ENCODE peak calls at places on chromosomes 2 and 18, in four cellular contexts. W is WTC11, Q is GM12878, N is HepG2. L is an unnamed sample.

GRCh38 chr2:234444888-234445287 is 52.0 kb downstream of the ARL4C start:
- DNase-seq in W (no peak), Q (no peak), N (no peak), L (no peak)

GRCh38 chr2:133200684-133201421 is 367.4 kb downstream of the NCKAP5 start:
- DNase-seq in W (no peak), Q (no peak), N (no peak), L (no peak)

GRCh38 chr2:100494712-100495111 is 24.4 kb downstream of the NMS start:
- DNase-seq in W (no peak), Q (no peak), N (no peak), L (no peak)

GRCh38 chr2:74602553-74603281 is 45.4 kb downstream of the M1AP start:
- DNase-seq in W (no peak), Q (no peak), N (no peak), L (no peak)

GRCh38 chr2:39492095-39492590 is 55.1 kb upstream of the MAP4K3 start:
- DNase-seq in W (no peak), Q (peak; percentile 91), N (peak; percentile 94), L (peak; percentile 46)

GRCh38 chr2:49834433-49834832 is 680.1 kb upstream of the FSHR start:
- DNase-seq in W (no peak), Q (no peak), N (no peak), L (no peak)

GRCh38 chr2:24659862-24660261 is 133.3 kb downstream of the PTRHD1 start:
- DNase-seq in W (no peak), Q (no peak), N (no peak), L (no peak)

GRCh38 chr2:190846746-190847145 is 33.9 kb upstream of the GLS start:
- DNase-seq in W (no peak), Q (no peak), N (peak; percentile 46), L (no peak)

GRCh38 chr2:48906640-48907039 is 151.1 kb upstream of the LHCGR start:
- DNase-seq in W (no peak), Q (no peak), N (no peak), L (no peak)

GRCh38 chr2:100483892-100484291 is 13.6 kb downstream of the NMS start:
- DNase-seq in W (no peak), Q (no peak), N (no peak), L (no peak)

GRCh38 chr2:189344036-189344435 is 97.2 kb upstream of the WDR75 start:
- DNase-seq in W (no peak), Q (no peak), N (no peak), L (no peak)

GRCh38 chr2:54741250-54741649 is 17.8 kb downstream of the EML6 start:
- DNase-seq in W (no peak), Q (no peak), N (no peak), L (no peak)

GRCh38 chr2:138531913-138532312 is 30.3 kb downstream of the SPOPL start:
- DNase-seq in W (no peak), Q (no peak), N (no peak), L (no peak)

GRCh38 chr2:133936601-133937000 is 317.3 kb upstream of the MGAT5 start:
- DNase-seq in W (no peak), Q (no peak), N (no peak), L (no peak)

GRCh38 chr18:8793445-8794132 is 88.2 kb downstream of the MTCL1 start:
- DNase-seq in W (no peak), Q (no peak), N (no peak), L (no peak)

GRCh38 chr2:102268529-102269524 is 42.5 kb upstream of the IL1RL1 start:
- DNase-seq in W (no peak), Q (no peak), N (no peak), L (no peak)

GRCh38 chr2:126744640-126745039 is 88.7 kb downstream of the GYPC start:
- DNase-seq in W (no peak), Q (no peak), N (no peak), L (no peak)

GRCh38 chr2:216830346-216830745 is 29.5 kb downstream of the TNP1 start:
- DNase-seq in W (no peak), Q (no peak), N (no peak), L (no peak)

GRCh38 chr2:29238497-29238896 is 123.3 kb downstream of the CLIP4 start:
- DNase-seq in W (peak; percentile 69), Q (no peak), N (peak; percentile 34), L (peak; percentile 57)

GRCh38 chr2:223815186-223815883 is 22.0 kb downstream of the AP1S3 start:
- DNase-seq in W (no peak), Q (no peak), N (peak; percentile 58), L (no peak)

GRCh38 chr2:241798081-241798630 is 10.8 kb upstream of the NEU4 start:
- DNase-seq in W (peak; percentile 14), Q (no peak), N (no peak), L (no peak)

GRCh38 chr2:167212054-167212648 is 323.9 kb downstream of the XIRP2 start:
- DNase-seq in W (peak; percentile 28), Q (no peak), N (peak; percentile 50), L (peak; percentile 27)

GRCh38 chr18:25832008-25832604 is 258.3 kb downstream of the SS18 start:
- DNase-seq in W (peak; percentile 76), Q (no peak), N (peak; percentile 25), L (peak; percentile 65)

GRCh38 chr18:50293039-50293438 is 5.5 kb upstream of the CXXC1 start:
- DNase-seq in W (no peak), Q (no peak), N (no peak), L (no peak)

GRCh38 chr2:42047488-42048317 is at the start of gene PKDCC:
- DNase-seq in W (peak; percentile 85), Q (no peak), N (peak; percentile 75), L (peak; percentile 93)

GRCh38 chr2:188003800-188004199 is 287.9 kb upstream of the GULP1 start:
- DNase-seq in W (no peak), Q (no peak), N (no peak), L (no peak)

GRCh38 chr2:46812381-46813024 is 103.1 kb downstream of the MCFD2 start:
- DNase-seq in W (no peak), Q (no peak), N (no peak), L (no peak)

GRCh38 chr2:85430780-85431601 is 12.5 kb downstream of the SH2D6 start:
- DNase-seq in W (peak; percentile 88), Q (no peak), N (no peak), L (no peak)

GRCh38 chr2:218270721-218271486 is 585 bp downstream of the PNKD start:
- DNase-seq in W (no peak), Q (no peak), N (no peak), L (no peak)

GRCh38 chr18:32389868-32390267 is 80.8 kb downstream of the GAREM1 start:
- DNase-seq in W (no peak), Q (no peak), N (no peak), L (no peak)

GRCh38 chr2:70779911-70780580 is 10.4 kb downstream of the FIGLA start:
- DNase-seq in W (no peak), Q (no peak), N (no peak), L (no peak)

GRCh38 chr18:76258209-76258608 is 236.8 kb downstream of the ZNF516 start:
- DNase-seq in W (no peak), Q (no peak), N (no peak), L (no peak)

GRCh38 chr2:206480161-206480560 is 36.8 kb downstream of the ADAM23 start:
- DNase-seq in W (no peak), Q (no peak), N (no peak), L (no peak)

GRCh38 chr2:66236067-66236705 is 198.7 kb upstream of the MEIS1 start:
- DNase-seq in W (no peak), Q (no peak), N (no peak), L (no peak)

GRCh38 chr2:183604065-183604464 is 479.8 kb downstream of the NUP35 start:
- DNase-seq in W (no peak), Q (no peak), N (no peak), L (no peak)

GRCh38 chr18:37019157-37019571 is 190.2 kb downstream of the KIAA1328 start:
- DNase-seq in W (no peak), Q (no peak), N (peak; percentile 27), L (no peak)
- TF ChIP-seq CREM in W (no peak), Q (no peak), N (no peak), L (no peak)

DNA sequence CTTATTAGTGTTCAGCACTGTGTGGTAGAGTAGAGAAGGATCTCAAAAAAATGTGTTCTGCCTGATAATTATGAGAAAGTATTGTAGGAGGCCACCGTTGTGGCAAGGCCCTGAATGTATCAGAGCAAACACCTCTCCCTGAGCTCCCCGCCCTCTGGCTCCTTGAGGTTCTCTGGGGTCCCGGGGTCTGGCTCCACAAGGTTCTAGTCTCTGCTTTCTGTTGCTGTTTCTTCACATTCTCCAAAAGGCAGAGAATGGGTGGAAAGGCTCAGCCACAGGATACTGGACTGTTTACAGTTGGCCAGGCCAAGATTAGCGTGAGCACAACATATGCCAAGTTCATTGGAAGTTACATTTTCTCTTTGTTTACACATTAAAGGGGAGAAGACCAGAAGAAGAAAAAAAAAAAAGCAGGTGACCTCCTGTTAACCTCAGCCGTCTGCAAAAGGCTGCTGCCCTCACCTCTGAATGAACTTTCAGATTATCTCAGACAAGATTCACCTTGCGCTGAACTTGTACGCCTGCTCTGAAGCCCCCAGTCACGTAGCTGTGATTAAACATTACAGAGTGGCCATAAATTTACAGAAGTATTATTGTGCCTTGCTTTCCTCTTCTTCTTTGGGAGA is 56.6 kb upstream of the CYP26B1 start:
- DNase-seq in W (no peak), Q (no peak), N (peak; percentile 52), L (peak; percentile 20)
- TF ChIP-seq CREM in W (no peak), Q (no peak), N (no peak), L (no peak)

GRCh38 chr2:27379383-27379839 is 1.1 kb downstream of the ZNF513 start:
- DNase-seq in W (no peak), Q (no peak), N (no peak), L (no peak)

GRCh38 chr2:27378809-27379290 is 1.7 kb downstream of the ZNF513 start:
- DNase-seq in W (no peak), Q (no peak), N (no peak), L (no peak)

GRCh38 chr2:27379840-27380625 is 501 bp downstream of the ZNF513 start:
- DNase-seq in W (no peak), Q (no peak), N (peak; percentile 81), L (peak; percentile 30)

GRCh38 chr2:27380626-27381556 is at the start of gene ZNF513:
- DNase-seq in W (peak; percentile 96), Q (peak; percentile 55), N (peak; percentile 63), L (peak; percentile 92)

DNA sequence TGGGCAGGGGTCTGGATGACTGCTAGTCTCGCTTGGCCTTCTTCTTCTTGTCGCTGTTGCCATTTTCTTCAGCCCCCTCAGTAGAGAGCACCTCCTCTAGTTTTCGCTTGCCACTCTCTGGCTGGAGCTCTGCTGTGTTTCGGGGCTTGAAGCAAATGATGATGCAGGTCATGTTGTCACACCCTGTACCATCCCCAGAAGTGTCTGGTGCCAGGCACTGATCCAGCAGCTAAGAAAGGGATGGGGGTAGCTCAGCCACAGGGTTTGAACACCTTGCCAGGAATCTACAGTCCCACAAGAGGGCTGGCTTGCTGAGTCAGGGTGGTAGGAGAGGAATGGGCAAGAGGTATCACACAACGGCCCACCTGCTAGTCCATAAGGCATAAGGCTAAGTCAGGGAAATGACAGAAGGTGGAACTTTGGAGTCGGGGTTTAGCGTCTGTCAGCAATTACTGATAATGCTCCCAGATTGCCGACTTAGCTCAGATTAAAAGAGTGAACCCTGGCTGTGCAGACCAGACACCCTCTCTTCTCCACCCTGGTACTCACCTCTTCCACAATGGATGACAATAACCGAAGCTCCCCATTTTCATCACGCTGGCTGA is 1.1 kb upstream of the ZNF513 start:
- DNase-seq in W (no peak), Q (no peak), N (no peak), L (no peak)
- TF ChIP-seq CREM in W (no peak), Q (no peak), N (no peak), L (no peak)

DNA sequence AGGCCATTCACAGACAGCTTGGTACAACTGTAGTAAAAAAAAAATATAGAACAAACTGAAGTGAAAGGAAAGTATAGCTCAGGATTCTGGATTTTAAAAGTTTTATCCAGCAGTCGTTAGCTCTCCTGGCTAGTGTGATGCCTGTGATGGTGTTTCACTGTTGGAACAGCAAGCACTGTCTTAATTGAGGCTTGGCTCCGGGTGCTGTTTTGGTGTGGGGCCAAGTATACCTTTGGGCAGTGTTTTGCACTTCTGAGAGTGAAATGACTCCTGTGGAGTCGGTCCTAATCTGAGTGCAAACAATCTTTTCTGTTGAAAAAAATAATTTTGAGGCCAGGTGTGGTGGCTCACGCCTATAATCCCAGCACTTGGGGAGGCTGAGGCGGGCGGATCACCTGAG is 28.7 kb upstream of the RAB1A start:
- DNase-seq in W (no peak), Q (no peak), N (no peak), L (no peak)
- TF ChIP-seq CREM in W (no peak), Q (no peak), N (no peak), L (no peak)

L was measured in K562.